ENCODE peak calls at places on chromosomes 7 and 10, in nine cellular contexts. V is thyroid gland; S is astrocyte; M is suprapubic skin; U is adrenal gland; K is Panc1; B is osteoblast; I is CD8-positive, alpha-beta memory T cell; Z is mesenchymal stem cell. N is an unnamed sample.

GRCh38 chr7:31192996-31193395 is 140.9 kb downstream of the ADCYAP1R1 start:
- DNase-seq in M (no peak), B (peak; percentile 89), K (peak; percentile 22), U (peak; percentile 55), Z (peak; percentile 27), S (peak; percentile 14), I (no peak), V (peak; percentile 68), N (peak; percentile 79)

GRCh38 chr7:93178213-93178612 is 30.0 kb upstream of the SAMD9L start:
- DNase-seq in I (no peak), Z (peak; percentile 4), K (no peak), S (no peak), B (peak; percentile 77), V (no peak), U (no peak), M (no peak), N (no peak)

GRCh38 chr7:130342701-130343380 is 1.8 kb upstream of the CPA5 start:
- DNase-seq in B (no peak), U (no peak), V (no peak), K (no peak), I (no peak), Z (no peak), M (no peak), S (no peak), N (no peak)

GRCh38 chr7:94223375-94224084 is 171.2 kb upstream of the COL1A2 start:
- DNase-seq in I (no peak), Z (peak; percentile 80), V (peak; percentile 2), M (no peak), K (peak; percentile 39), S (peak; percentile 64), U (peak; percentile 29), B (no peak), N (no peak)

GRCh38 chr10:65355141-65355680 is 1570.6 kb upstream of the LRRTM3 start:
- DNase-seq in V (no peak), S (no peak), K (no peak), M (no peak), Z (no peak), B (no peak), U (no peak), I (no peak), N (no peak)

GRCh38 chr10:50310560-50311174 is 59.4 kb upstream of the ASAH2 start:
- DNase-seq in I (no peak), S (no peak), M (no peak), K (peak; percentile 12), U (no peak), B (peak; percentile 17), Z (no peak), V (no peak), N (no peak)

GRCh38 chr7:148485618-148486017 is 104.9 kb upstream of the C7orf33 start:
- DNase-seq in I (no peak), M (no peak), U (no peak), S (no peak), B (no peak), Z (peak; percentile 3), V (no peak), K (no peak), N (no peak)

GRCh38 chr10:119932631-119933030 is 40.1 kb downstream of the SEC23IP start:
- DNase-seq in S (no peak), I (no peak), B (no peak), K (no peak), M (no peak), U (no peak), Z (no peak), V (no peak), N (no peak)

GRCh38 chr10:47137311-47137851 is 162.6 kb upstream of the GDF10 start:
- DNase-seq in S (peak; percentile 91), V (no peak), Z (peak; percentile 0), B (peak; percentile 80), K (no peak), U (no peak), M (no peak), I (no peak), N (no peak)

GRCh38 chr10:118365702-118366101 is 23.6 kb upstream of the FAM204A start:
- DNase-seq in S (no peak), K (no peak), M (no peak), U (no peak), I (no peak), Z (no peak), V (no peak), B (no peak), N (no peak)

GRCh38 chr7:27175626-27176342 is 1.7 kb upstream of the HOXA10 start:
- DNase-seq in Z (no peak), B (no peak), S (no peak), M (peak; percentile 82), K (no peak), I (peak; percentile 24), U (peak; percentile 22), V (no peak), N (no peak)

GRCh38 chr7:55074008-55074499 is 55.2 kb downstream of the EGFR start:
- DNase-seq in V (no peak), I (peak; percentile 63), K (peak; percentile 99), S (peak; percentile 88), M (peak; percentile 80), Z (peak; percentile 78), U (peak; percentile 56), B (peak; percentile 91), N (no peak)

DNA sequence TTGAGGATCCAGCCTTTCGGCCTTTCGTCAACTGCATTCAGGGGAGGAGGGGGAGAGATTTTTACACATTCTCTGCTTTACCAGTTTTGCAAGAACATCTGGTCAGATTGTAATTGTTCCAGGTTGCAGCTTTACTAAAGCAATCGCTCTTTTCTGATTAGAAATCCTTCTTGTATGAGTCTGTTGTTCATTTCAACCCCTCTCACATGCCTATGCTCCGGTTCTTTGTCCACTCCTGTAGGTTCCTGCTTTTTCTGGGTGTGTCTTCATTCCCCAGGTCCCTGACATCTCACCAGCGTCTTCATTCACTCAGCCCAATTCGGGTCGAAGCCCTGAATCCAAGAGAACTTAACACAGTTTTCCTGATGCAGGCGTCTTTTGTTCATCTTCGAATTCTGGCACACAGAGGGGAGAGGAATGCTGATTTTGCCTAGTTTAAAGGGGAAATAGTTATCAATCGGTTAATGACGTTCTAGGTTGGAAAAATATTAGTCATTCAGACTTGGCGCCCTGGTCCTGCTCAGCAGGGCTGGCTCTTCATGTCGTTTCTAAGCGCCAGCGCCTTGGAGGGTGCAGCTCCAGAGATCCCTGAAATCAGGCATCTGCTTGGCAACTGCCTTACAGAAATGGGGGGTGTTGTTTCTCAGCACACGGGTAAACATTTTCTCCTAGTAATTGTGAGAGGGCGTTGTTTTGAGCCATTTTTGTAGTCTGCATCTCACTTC is 1.1 kb upstream of the PRTFDC1 start:
- DNase-seq in Z (no peak), S (peak; percentile 41), V (no peak), B (no peak), M (no peak), K (no peak), I (no peak), U (no peak), N (no peak)
- H3K9me3 ChIP-seq in Z (no peaks in the 10 kb centered on the region), S (no peaks in the 10 kb centered on the region), V (no peaks in the 10 kb centered on the region), B (no peaks in the 10 kb centered on the region), M (no peaks in the 10 kb centered on the region), K (no peaks in the 10 kb centered on the region), I (no peaks in the 10 kb centered on the region), U (no peaks in the 10 kb centered on the region), N (no peaks in the 10 kb centered on the region)

GRCh38 chr10:44326474-44327030 is 58.3 kb downstream of the CXCL12 start:
- DNase-seq in B (no peak), V (no peak), S (no peak), K (no peak), Z (no peak), I (no peak), M (no peak), U (no peak), N (no peak)

GRCh38 chr10:44325157-44325556 is 59.7 kb downstream of the CXCL12 start:
- DNase-seq in U (no peak), M (no peak), K (no peak), I (no peak), Z (no peak), B (no peak), S (no peak), V (no peak), N (no peak)

GRCh38 chr10:44327461-44327860 is 57.4 kb downstream of the CXCL12 start:
- DNase-seq in U (no peak), K (no peak), M (no peak), V (no peak), I (no peak), B (no peak), S (no peak), Z (no peak), N (no peak)

GRCh38 chr10:44323838-44324237 is 61.1 kb downstream of the CXCL12 start:
- DNase-seq in S (no peak), U (no peak), K (no peak), B (no peak), I (no peak), M (no peak), Z (no peak), V (no peak), N (no peak)

GRCh38 chr10:44325878-44326277 is 59.0 kb downstream of the CXCL12 start:
- DNase-seq in K (no peak), I (no peak), M (no peak), B (no peak), Z (no peak), U (no peak), V (no peak), S (no peak), N (no peak)
- H3K9me3 ChIP-seq in K (no peaks in the 10 kb centered on the region), I (no peaks in the 10 kb centered on the region), M (no peaks in the 10 kb centered on the region), B (no peaks in the 10 kb centered on the region), Z (no peaks in the 10 kb centered on the region), U (no peaks in the 10 kb centered on the region), V (no peaks in the 10 kb centered on the region), S (no peaks in the 10 kb centered on the region), N (no peaks in the 10 kb centered on the region)

GRCh38 chr10:121511943-121512342 is 86.3 kb downstream of the FGFR2 start:
- DNase-seq in U (no peak), I (no peak), V (peak; percentile 68), K (no peak), S (no peak), M (no peak), Z (no peak), B (no peak), N (no peak)

GRCh38 chr10:121514141-121514865 is 83.9 kb downstream of the FGFR2 start:
- DNase-seq in Z (no peak), B (no peak), U (no peak), S (no peak), K (no peak), M (no peak), I (no peak), V (no peak), N (no peak)

GRCh38 chr10:121510201-121510771 is 88.0 kb downstream of the FGFR2 start:
- DNase-seq in U (peak; percentile 50), M (no peak), V (peak; percentile 58), B (no peak), Z (no peak), I (no peak), S (peak; percentile 47), K (no peak), N (no peak)

DNA sequence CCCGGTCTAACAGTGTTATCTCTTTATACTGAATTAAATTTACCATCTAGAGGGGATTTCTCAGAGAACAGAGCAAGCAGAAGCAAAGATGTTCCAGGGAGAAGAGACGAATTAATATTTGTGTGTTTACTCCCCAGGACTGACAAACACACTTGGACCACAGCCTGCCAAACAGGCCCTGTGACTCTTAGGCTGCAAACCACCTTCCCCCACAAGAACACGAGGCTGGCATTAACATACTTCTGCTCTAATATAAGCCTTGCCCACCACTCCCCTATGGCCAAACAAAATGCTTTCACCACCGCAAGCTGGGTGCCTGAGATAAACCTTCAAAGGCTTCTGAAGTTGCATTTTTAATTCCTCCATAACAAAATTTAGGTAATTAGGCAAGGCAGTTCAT is 88.5 kb downstream of the FGFR2 start:
- DNase-seq in S (no peak), V (no peak), M (no peak), K (no peak), Z (no peak), B (no peak), I (no peak), U (no peak), N (no peak)
- H3K9me3 ChIP-seq in S (peaks cover 3% of the 10 kb centered on the region), V (no peaks in the 10 kb centered on the region), M (no peaks in the 10 kb centered on the region), K (no peaks in the 10 kb centered on the region), Z (no peaks in the 10 kb centered on the region), B (no peaks in the 10 kb centered on the region), I (no peaks in the 10 kb centered on the region), U (no peaks in the 10 kb centered on the region), N (no peaks in the 10 kb centered on the region)

GRCh38 chr7:158134824-158135223 is 452.8 kb downstream of the PTPRN2 start:
- DNase-seq in U (no peak), S (no peak), I (no peak), M (no peak), Z (no peak), V (no peak), K (no peak), B (no peak), N (no peak)
- H3K9me3 ChIP-seq in U (no peaks in the 10 kb centered on the region), S (peaks cover 39% of the 10 kb centered on the region), I (no peaks in the 10 kb centered on the region), M (peaks cover 2% of the 10 kb centered on the region), Z (peaks cover 13% of the 10 kb centered on the region), V (no peaks in the 10 kb centered on the region), K (no peaks in the 10 kb centered on the region), B (peaks cover 12% of the 10 kb centered on the region), N (no peaks in the 10 kb centered on the region)

N was measured in testis.